ENCODE peak calls at places on chromosomes 12 and 14, in six cellular contexts. One of them, this sample, is unnamed.

GRCh38 chr12:127108360-127109215 is 1158.4 kb upstream of the TMEM132C start:
- DNase-seq in transverse colon: peak
- DNase-seq in sigmoid colon: no peak
- DNase-seq in K562: peak
- DNase-seq in GM12878: no peak
- DNase-seq in A549: peak
- DNase-seq in this sample: peak

GRCh38 chr12:102298022-102298421 is 100.4 kb upstream of the PMCH start:
- DNase-seq in transverse colon: no peak
- DNase-seq in A549: no peak
- DNase-seq in GM12878: no peak
- DNase-seq in sigmoid colon: no peak
- DNase-seq in K562: no peak
- DNase-seq in this sample: no peak

GRCh38 chr12:87344699-87345098 is 684.5 kb downstream of the C12orf50 start:
- DNase-seq in transverse colon: no peak
- DNase-seq in sigmoid colon: no peak
- DNase-seq in GM12878: no peak
- DNase-seq in K562: no peak
- DNase-seq in A549: no peak
- DNase-seq in this sample: no peak

GRCh38 chr12:62720661-62721330 is 214.2 kb downstream of the PPM1H start:
- DNase-seq in GM12878: no peak
- DNase-seq in sigmoid colon: no peak
- DNase-seq in K562: no peak
- DNase-seq in A549: no peak
- DNase-seq in transverse colon: no peak
- DNase-seq in this sample: peak

GRCh38 chr12:46387697-46388096 is 15.1 kb upstream of the SLC38A2 start:
- DNase-seq in transverse colon: peak
- DNase-seq in GM12878: no peak
- DNase-seq in K562: no peak
- DNase-seq in A549: no peak
- DNase-seq in sigmoid colon: no peak
- DNase-seq in this sample: no peak

GRCh38 chr14:102926104-102926503 is 3.6 kb downstream of the AMN start:
- DNase-seq in transverse colon: no peak
- DNase-seq in A549: no peak
- DNase-seq in GM12878: no peak
- DNase-seq in sigmoid colon: no peak
- DNase-seq in K562: no peak
- DNase-seq in this sample: no peak

GRCh38 chr14:55458800-55459577 is 18.6 kb upstream of the TBPL2 start:
- DNase-seq in A549: no peak
- DNase-seq in transverse colon: no peak
- DNase-seq in K562: no peak
- DNase-seq in sigmoid colon: no peak
- DNase-seq in GM12878: no peak
- DNase-seq in this sample: no peak

GRCh38 chr12:11978985-11979384 is 91.8 kb upstream of the BCL2L14 start:
- DNase-seq in sigmoid colon: no peak
- DNase-seq in A549: no peak
- DNase-seq in K562: no peak
- DNase-seq in GM12878: no peak
- DNase-seq in transverse colon: no peak
- DNase-seq in this sample: no peak

GRCh38 chr12:124567673-124568373 is 411 bp upstream of the NCOR2 start:
- DNase-seq in A549: peak
- DNase-seq in sigmoid colon: peak
- DNase-seq in GM12878: no peak
- DNase-seq in K562: peak
- DNase-seq in transverse colon: peak
- DNase-seq in this sample: peak

GRCh38 chr12:106096376-106096775 is 42.4 kb downstream of the NUAK1 start:
- DNase-seq in transverse colon: no peak
- DNase-seq in sigmoid colon: peak
- DNase-seq in GM12878: no peak
- DNase-seq in K562: no peak
- DNase-seq in A549: no peak
- DNase-seq in this sample: no peak

GRCh38 chr14:63460594-63461132 is 82.5 kb downstream of the PPP2R5E start:
- DNase-seq in K562: no peak
- DNase-seq in A549: no peak
- DNase-seq in GM12878: no peak
- DNase-seq in sigmoid colon: no peak
- DNase-seq in transverse colon: no peak
- DNase-seq in this sample: no peak

DNA sequence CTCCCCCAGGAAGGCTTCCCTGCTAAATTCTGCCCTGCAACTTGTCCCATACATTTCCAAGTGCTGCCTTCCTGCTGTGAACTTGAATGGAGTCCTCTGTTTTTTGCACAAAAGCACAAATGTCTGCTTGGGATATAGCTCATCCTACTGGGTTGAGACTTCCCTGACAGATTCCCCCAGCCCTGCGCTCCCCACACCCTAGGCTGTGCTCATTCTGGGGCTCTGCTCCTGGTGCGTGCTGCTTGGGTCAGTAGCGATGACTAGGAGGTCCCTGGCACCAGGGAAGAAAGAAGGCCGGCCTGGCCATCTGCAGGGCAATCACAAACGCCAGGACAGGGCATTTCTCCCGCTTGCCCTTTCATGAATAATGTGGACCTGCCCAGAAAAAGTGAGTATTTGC is 29.2 kb upstream of the FKBP4 start:
- DNase-seq in K562: no peak
- DNase-seq in transverse colon: no peak
- DNase-seq in GM12878: no peak
- DNase-seq in sigmoid colon: no peak
- DNase-seq in A549: no peak
- DNase-seq in this sample: no peak
- H3K4me3 ChIP-seq in K562: no peak
- H3K4me3 ChIP-seq in transverse colon: no peak
- H3K4me3 ChIP-seq in GM12878: no peak
- H3K4me3 ChIP-seq in sigmoid colon: no peak
- H3K4me3 ChIP-seq in A549: no peak
- H3K4me3 ChIP-seq in this sample: no peak

DNA sequence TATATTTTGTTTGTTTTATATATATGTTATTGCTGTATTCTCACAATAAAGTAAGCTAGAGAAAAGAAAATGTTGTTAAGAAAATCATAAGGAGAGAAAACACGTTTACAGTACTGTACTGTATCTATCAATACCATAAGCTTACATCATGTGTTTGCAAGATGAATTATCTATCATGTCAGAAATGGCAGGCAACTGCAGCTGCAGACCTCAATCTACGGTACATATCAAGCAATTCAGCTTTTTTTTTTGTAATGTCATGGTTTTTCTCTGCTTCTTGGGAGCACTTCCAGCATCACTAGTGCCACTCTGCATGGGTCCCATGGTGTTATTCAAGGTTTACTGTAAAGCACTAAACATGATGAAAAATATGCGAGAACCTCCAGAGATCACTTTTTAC is 8.9 kb upstream of the KRT2 start:
- DNase-seq in K562: no peak
- DNase-seq in sigmoid colon: no peak
- DNase-seq in GM12878: no peak
- DNase-seq in transverse colon: no peak
- DNase-seq in A549: no peak
- DNase-seq in this sample: no peak
- TF ChIP-seq EP300 in K562: peak
- TF ChIP-seq EP300 in sigmoid colon: no peak
- TF ChIP-seq EP300 in GM12878: no peak
- TF ChIP-seq EP300 in transverse colon: no peak
- TF ChIP-seq EP300 in A549: no peak
- TF ChIP-seq EP300 in this sample: no peak

GRCh38 chr12:104477812-104478388 is 21.2 kb downstream of the CHST11 start:
- DNase-seq in K562: no peak
- DNase-seq in transverse colon: no peak
- DNase-seq in GM12878: no peak
- DNase-seq in sigmoid colon: no peak
- DNase-seq in A549: no peak
- DNase-seq in this sample: no peak
- TF ChIP-seq POLR2A in K562: no peak
- TF ChIP-seq POLR2A in transverse colon: no peak
- TF ChIP-seq POLR2A in GM12878: no peak
- TF ChIP-seq POLR2A in sigmoid colon: no peak
- TF ChIP-seq POLR2A in A549: no peak
- TF ChIP-seq POLR2A in this sample: no peak

GRCh38 chr14:68670344-68670725 is 122.5 kb downstream of the ZFP36L1 start:
- DNase-seq in sigmoid colon: peak
- DNase-seq in A549: no peak
- DNase-seq in transverse colon: no peak
- DNase-seq in GM12878: no peak
- DNase-seq in K562: no peak
- DNase-seq in this sample: no peak

GRCh38 chr14:68673464-68673863 is 119.4 kb downstream of the ZFP36L1 start:
- DNase-seq in A549: no peak
- DNase-seq in GM12878: no peak
- DNase-seq in K562: no peak
- DNase-seq in transverse colon: no peak
- DNase-seq in sigmoid colon: no peak
- DNase-seq in this sample: no peak

GRCh38 chr14:68674538-68675232 is 118.2 kb downstream of the ZFP36L1 start:
- DNase-seq in GM12878: no peak
- DNase-seq in K562: no peak
- DNase-seq in transverse colon: no peak
- DNase-seq in A549: no peak
- DNase-seq in sigmoid colon: peak
- DNase-seq in this sample: no peak

GRCh38 chr14:68671899-68672298 is 121.0 kb downstream of the ZFP36L1 start:
- DNase-seq in sigmoid colon: peak
- DNase-seq in K562: no peak
- DNase-seq in transverse colon: no peak
- DNase-seq in A549: no peak
- DNase-seq in GM12878: no peak
- DNase-seq in this sample: no peak

DNA sequence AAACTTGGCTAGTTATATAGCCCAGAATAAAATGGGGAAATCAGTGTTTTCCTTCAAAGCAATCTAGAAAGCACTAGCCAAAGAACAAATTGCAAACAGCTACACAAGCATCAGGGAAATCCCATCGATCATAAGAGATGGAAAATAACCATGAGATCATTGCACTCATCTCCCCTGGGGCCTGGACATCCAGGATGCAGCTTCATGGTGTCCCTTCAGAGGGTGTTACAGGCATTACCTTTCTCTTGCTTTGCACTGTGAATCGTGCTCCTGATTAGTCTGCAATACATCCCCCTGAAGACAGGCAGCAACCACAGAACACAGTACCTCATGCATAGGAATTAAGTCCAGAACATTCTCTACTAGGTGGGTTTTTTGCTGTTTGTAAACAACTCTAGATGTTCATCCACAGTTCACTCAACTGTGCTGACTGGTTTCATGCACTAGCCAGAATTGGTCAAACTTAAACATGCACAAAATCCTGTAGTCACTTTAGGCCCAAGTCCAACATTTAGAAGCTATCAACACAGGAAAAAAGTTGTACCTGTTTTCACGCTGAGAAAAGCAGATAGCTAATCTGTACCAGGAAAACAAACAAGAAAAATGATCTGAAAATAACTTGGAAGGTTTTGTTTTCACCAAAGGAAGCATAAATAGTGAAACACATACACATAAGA is 120.1 kb downstream of the ZFP36L1 start:
- DNase-seq in A549: no peak
- DNase-seq in GM12878: no peak
- DNase-seq in transverse colon: no peak
- DNase-seq in sigmoid colon: peak
- DNase-seq in K562: no peak
- DNase-seq in this sample: no peak
- H3K4me3 ChIP-seq in A549: no peak
- H3K4me3 ChIP-seq in GM12878: no peak
- H3K4me3 ChIP-seq in transverse colon: no peak
- H3K4me3 ChIP-seq in sigmoid colon: no peak
- H3K4me3 ChIP-seq in K562: no peak
- H3K4me3 ChIP-seq in this sample: no peak

GRCh38 chr12:114614040-114614439 is 69.9 kb downstream of the TBX3 start:
- DNase-seq in sigmoid colon: no peak
- DNase-seq in K562: no peak
- DNase-seq in GM12878: no peak
- DNase-seq in transverse colon: no peak
- DNase-seq in A549: no peak
- DNase-seq in this sample: no peak

GRCh38 chr12:114608509-114608908 is 75.5 kb downstream of the TBX3 start:
- DNase-seq in transverse colon: no peak
- DNase-seq in K562: no peak
- DNase-seq in A549: no peak
- DNase-seq in GM12878: no peak
- DNase-seq in sigmoid colon: no peak
- DNase-seq in this sample: no peak

GRCh38 chr12:114616081-114616480 is 67.9 kb downstream of the TBX3 start:
- DNase-seq in transverse colon: no peak
- DNase-seq in sigmoid colon: no peak
- DNase-seq in GM12878: no peak
- DNase-seq in K562: no peak
- DNase-seq in A549: no peak
- DNase-seq in this sample: no peak

GRCh38 chr12:114612062-114612461 is 71.9 kb downstream of the TBX3 start:
- DNase-seq in A549: no peak
- DNase-seq in transverse colon: no peak
- DNase-seq in K562: no peak
- DNase-seq in sigmoid colon: no peak
- DNase-seq in GM12878: no peak
- DNase-seq in this sample: no peak

GRCh38 chr12:114611145-114612018 is 72.6 kb downstream of the TBX3 start:
- DNase-seq in transverse colon: peak
- DNase-seq in GM12878: no peak
- DNase-seq in sigmoid colon: no peak
- DNase-seq in K562: no peak
- DNase-seq in A549: peak
- DNase-seq in this sample: no peak
- TF ChIP-seq EP300 in transverse colon: no peak
- TF ChIP-seq EP300 in GM12878: no peak
- TF ChIP-seq EP300 in sigmoid colon: no peak
- TF ChIP-seq EP300 in K562: no peak
- TF ChIP-seq EP300 in A549: no peak
- TF ChIP-seq EP300 in this sample: no peak

GRCh38 chr12:49126852-49127763 is 4.1 kb downstream of the TUBA1B start:
- DNase-seq in GM12878: no peak
- DNase-seq in transverse colon: no peak
- DNase-seq in A549: no peak
- DNase-seq in sigmoid colon: peak
- DNase-seq in K562: no peak
- DNase-seq in this sample: no peak
- TF ChIP-seq POLR2A in GM12878: peak
- TF ChIP-seq POLR2A in transverse colon: no peak
- TF ChIP-seq POLR2A in A549: no peak
- TF ChIP-seq POLR2A in sigmoid colon: no peak
- TF ChIP-seq POLR2A in K562: peak
- TF ChIP-seq POLR2A in this sample: no peak

This sample was measured in tibial nerve.